ENCODE peak calls at places on chromosome 18, in seven cellular contexts. W is activated T-helper 1 cell treated with Interleukin-2 at 50 U/mL for 16 hours; E is C1 segment of cervical spinal cord; F is neuronal stem cell; A is HT1080; X is M059J; G is stimulated activated CD4-positive, alpha-beta T cell treated with anti-CD3 and anti-CD28 coated beads, TNF-alpha, amount 100 ng/mL, for 1 hour. L is an unnamed sample.

GRCh38 chr18:26210147-26210546 is 16.1 kb upstream of the TAF4B start:
- DNase-seq in W (no peak), X (no peak), E (no peak), A (no peak), F (no peak), G (no peak), L (no peak)

GRCh38 chr18:62928316-62928715 is 213.0 kb downstream of the PHLPP1 start:
- DNase-seq in G (no peak), W (no peak), E (no peak), X (peak; percentile 51), A (no peak), F (no peak), L (no peak)

GRCh38 chr18:37393945-37394609 is 171.5 kb downstream of the CELF4 start:
- DNase-seq in W (no peak), E (peak; percentile 78), G (no peak), X (peak; percentile 96), A (no peak), F (peak; percentile 89), L (peak; percentile 63)

GRCh38 chr18:48875942-48876511 is 74.7 kb downstream of the SMAD7 start:
- DNase-seq in E (no peak), A (no peak), G (no peak), F (no peak), W (no peak), X (peak; percentile 29), L (no peak)

GRCh38 chr18:62437520-62438329 is 85.1 kb upstream of the ZCCHC2 start:
- DNase-seq in A (no peak), E (no peak), X (no peak), F (no peak), W (no peak), G (no peak), L (no peak)

GRCh38 chr18:68041327-68041726 is 524.8 kb upstream of the DSEL start:
- DNase-seq in W (no peak), F (no peak), E (no peak), A (no peak), G (no peak), X (peak; percentile 14), L (no peak)

GRCh38 chr18:526681-527080 is 26.2 kb upstream of the COLEC12 start:
- DNase-seq in F (no peak), W (no peak), E (no peak), G (no peak), X (no peak), A (no peak), L (no peak)

GRCh38 chr18:64116806-64117205 is 32.1 kb downstream of the LINC00305 start:
- DNase-seq in F (no peak), E (no peak), W (no peak), A (no peak), X (no peak), G (no peak), L (no peak)

GRCh38 chr18:74217476-74218143 is 69.3 kb downstream of the TIMM21 start:
- DNase-seq in E (no peak), F (no peak), X (no peak), W (no peak), A (no peak), G (no peak), L (no peak)

GRCh38 chr18:39561136-39561535 is 1995.5 kb upstream of the CELF4 start:
- DNase-seq in A (peak; percentile 25), F (no peak), W (no peak), G (no peak), X (peak; percentile 77), E (no peak), L (no peak)

GRCh38 chr18:76573325-76574025 is 78.4 kb upstream of the ZNF516 start:
- DNase-seq in F (no peak), A (peak; percentile 71), X (peak; percentile 65), W (no peak), E (no peak), G (no peak), L (peak; percentile 20)

GRCh38 chr18:51447351-51447896 is 249.9 kb upstream of the MEX3C start:
- DNase-seq in E (peak; percentile 47), A (no peak), F (no peak), G (no peak), X (no peak), W (no peak), L (no peak)

GRCh38 chr18:46474487-46475366 is 182.3 kb downstream of the LOXHD1 start:
- DNase-seq in E (no peak), G (no peak), W (no peak), X (no peak), A (no peak), F (no peak), L (no peak)

GRCh38 chr18:49066977-49067556 is 116.3 kb upstream of the SMAD7 start:
- DNase-seq in A (no peak), X (no peak), W (no peak), G (no peak), E (no peak), F (no peak), L (no peak)

GRCh38 chr18:74063023-74063422 is 84.6 kb downstream of the FBXO15 start:
- DNase-seq in F (no peak), A (no peak), E (no peak), X (no peak), W (no peak), G (no peak), L (no peak)

GRCh38 chr18:73896685-73897084 is 250.9 kb downstream of the FBXO15 start:
- DNase-seq in G (no peak), X (no peak), W (no peak), E (no peak), A (no peak), F (no peak), L (no peak)

GRCh38 chr18:79687806-79688205 is 8.2 kb downstream of the CTDP1 start:
- DNase-seq in E (no peak), A (peak; percentile 55), W (no peak), F (no peak), X (peak; percentile 85), G (no peak), L (no peak)

GRCh38 chr18:49241852-49242251 is 218.6 kb downstream of the DYM start:
- DNase-seq in W (no peak), F (no peak), A (peak; percentile 57), X (peak; percentile 13), G (no peak), E (no peak), L (no peak)

GRCh38 chr18:80200171-80200931 is 47.0 kb downstream of the PARD6G start:
- DNase-seq in F (no peak), A (peak; percentile 41), G (no peak), X (peak; percentile 50), W (no peak), E (peak; percentile 47), L (no peak)

GRCh38 chr18:48230459-48231113 is 178.6 kb downstream of the ZBTB7C start:
- DNase-seq in G (no peak), E (no peak), W (no peak), A (peak; percentile 56), F (peak; percentile 61), X (peak; percentile 65), L (no peak)

GRCh38 chr18:25862881-25863600 is 227.4 kb downstream of the SS18 start:
- DNase-seq in A (no peak), W (no peak), G (no peak), E (no peak), F (no peak), X (peak; percentile 84), L (no peak)

GRCh38 chr18:70121842-70122241 is 83.6 kb downstream of the RTTN start:
- DNase-seq in E (no peak), X (no peak), A (no peak), W (no peak), G (no peak), F (no peak), L (no peak)

GRCh38 chr18:76554788-76555187 is 59.7 kb upstream of the ZNF516 start:
- DNase-seq in A (no peak), F (no peak), G (no peak), X (no peak), W (no peak), E (no peak), L (no peak)

GRCh38 chr18:55334875-55335274 is 253.1 kb downstream of the TCF4 start:
- DNase-seq in W (no peak), E (peak; percentile 42), F (no peak), G (no peak), X (no peak), A (no peak), L (no peak)

GRCh38 chr18:7164610-7165009 is 47.0 kb upstream of the LAMA1 start:
- DNase-seq in X (no peak), F (no peak), G (no peak), A (no peak), W (no peak), E (no peak), L (no peak)

GRCh38 chr18:55233850-55234249 is 274.6 kb upstream of the CCDC68 start:
- DNase-seq in X (no peak), F (no peak), A (no peak), G (no peak), E (no peak), W (no peak), L (no peak)

GRCh38 chr18:75220786-75221355 is 10.3 kb downstream of the TSHZ1 start:
- DNase-seq in F (no peak), A (no peak), G (no peak), X (no peak), W (no peak), E (no peak), L (no peak)

GRCh38 chr18:49846718-49847470 is 33.6 kb upstream of the ACAA2 start:
- DNase-seq in A (no peak), G (no peak), X (no peak), W (no peak), F (no peak), E (no peak), L (no peak)

GRCh38 chr18:78769502-78770113 is 210.0 kb upstream of the SALL3 start:
- DNase-seq in G (no peak), A (no peak), F (no peak), W (no peak), E (no peak), X (no peak), L (no peak)

GRCh38 chr18:79925656-79925979 is 25.8 kb downstream of the SLC66A2 start:
- DNase-seq in A (no peak), X (no peak), W (no peak), E (no peak), F (no peak), G (no peak), L (no peak)

GRCh38 chr18:50080932-50081560 is 113.9 kb downstream of the MYO5B start:
- DNase-seq in F (no peak), E (no peak), G (no peak), W (no peak), X (no peak), A (peak; percentile 90), L (no peak)

GRCh38 chr18:37778417-37779165 is 213.0 kb upstream of the CELF4 start:
- DNase-seq in G (peak; percentile 5), X (peak; percentile 33), F (peak; percentile 69), A (peak; percentile 55), E (peak; percentile 29), W (no peak), L (no peak)

GRCh38 chr18:27135504-27136207 is 49.5 kb downstream of the CHST9 start:
- DNase-seq in A (peak; percentile 6), F (no peak), G (no peak), X (peak; percentile 39), E (no peak), W (no peak), L (no peak)

GRCh38 chr18:11487390-11487789 is 122.0 kb upstream of the SLC35G4 start:
- DNase-seq in F (no peak), W (no peak), E (no peak), A (no peak), G (no peak), X (no peak), L (no peak)

GRCh38 chr18:60021556-60021955 is 121.8 kb downstream of the PMAIP1 start:
- DNase-seq in E (no peak), A (no peak), X (no peak), F (no peak), G (no peak), W (no peak), L (no peak)

GRCh38 chr18:70181015-70181414 is 24.5 kb downstream of the RTTN start:
- DNase-seq in F (no peak), A (peak; percentile 84), X (peak; percentile 95), E (no peak), W (no peak), G (no peak), L (no peak)